ENCODE peak calls at places on chromosomes 7 and 10, in seven cellular contexts. One of them, this sample, is unnamed.

GRCh38 chr7:50863053-50863452 is 80.4 kb upstream of the GRB10 start:
- DNase-seq in AG09319: no peak
- DNase-seq in lower leg skin: no peak
- DNase-seq in SW480: no peak
- DNase-seq in activated CD4-positive, alpha-beta T cell treated with anti-CD3 and anti-CD28 coated beads, Interleukin-2, amount 10 ng/mL, durations not matched to agents 7 days and 5 days: no peak
- DNase-seq in T-helper 9 cell: no peak
- DNase-seq in GM23248: no peak
- DNase-seq in this sample: no peak

GRCh38 chr10:103145046-103145445 is 48.0 kb downstream of the NT5C2 start:
- DNase-seq in AG09319: no peak
- DNase-seq in T-helper 9 cell: no peak
- DNase-seq in SW480: no peak
- DNase-seq in GM23248: peak
- DNase-seq in lower leg skin: no peak
- DNase-seq in activated CD4-positive, alpha-beta T cell treated with anti-CD3 and anti-CD28 coated beads, Interleukin-2, amount 10 ng/mL, durations not matched to agents 7 days and 5 days: no peak
- DNase-seq in this sample: no peak

GRCh38 chr7:12719978-12720377 is 32.5 kb downstream of the ARL4A start:
- DNase-seq in SW480: no peak
- DNase-seq in activated CD4-positive, alpha-beta T cell treated with anti-CD3 and anti-CD28 coated beads, Interleukin-2, amount 10 ng/mL, durations not matched to agents 7 days and 5 days: no peak
- DNase-seq in AG09319: no peak
- DNase-seq in lower leg skin: no peak
- DNase-seq in T-helper 9 cell: no peak
- DNase-seq in GM23248: no peak
- DNase-seq in this sample: no peak

GRCh38 chr7:128744366-128744905 is 5.3 kb downstream of the CALU start:
- DNase-seq in GM23248: no peak
- DNase-seq in AG09319: no peak
- DNase-seq in activated CD4-positive, alpha-beta T cell treated with anti-CD3 and anti-CD28 coated beads, Interleukin-2, amount 10 ng/mL, durations not matched to agents 7 days and 5 days: no peak
- DNase-seq in lower leg skin: no peak
- DNase-seq in SW480: no peak
- DNase-seq in T-helper 9 cell: no peak
- DNase-seq in this sample: no peak

GRCh38 chr10:76668013-76668370 is 969.6 kb downstream of the KCNMA1 start:
- DNase-seq in lower leg skin: no peak
- DNase-seq in T-helper 9 cell: no peak
- DNase-seq in activated CD4-positive, alpha-beta T cell treated with anti-CD3 and anti-CD28 coated beads, Interleukin-2, amount 10 ng/mL, durations not matched to agents 7 days and 5 days: no peak
- DNase-seq in GM23248: no peak
- DNase-seq in SW480: no peak
- DNase-seq in AG09319: no peak
- DNase-seq in this sample: no peak

GRCh38 chr10:114708084-114708483 is 50.0 kb upstream of the ABLIM1 start:
- DNase-seq in T-helper 9 cell: no peak
- DNase-seq in AG09319: no peak
- DNase-seq in lower leg skin: no peak
- DNase-seq in activated CD4-positive, alpha-beta T cell treated with anti-CD3 and anti-CD28 coated beads, Interleukin-2, amount 10 ng/mL, durations not matched to agents 7 days and 5 days: no peak
- DNase-seq in GM23248: no peak
- DNase-seq in SW480: no peak
- DNase-seq in this sample: no peak

GRCh38 chr10:13775786-13776780 is 189.3 kb downstream of the PRPF18 start:
- DNase-seq in activated CD4-positive, alpha-beta T cell treated with anti-CD3 and anti-CD28 coated beads, Interleukin-2, amount 10 ng/mL, durations not matched to agents 7 days and 5 days: no peak
- DNase-seq in lower leg skin: no peak
- DNase-seq in GM23248: peak
- DNase-seq in SW480: no peak
- DNase-seq in T-helper 9 cell: no peak
- DNase-seq in AG09319: peak
- DNase-seq in this sample: peak

GRCh38 chr7:17086403-17086802 is 204.6 kb upstream of the AGR3 start:
- DNase-seq in SW480: no peak
- DNase-seq in activated CD4-positive, alpha-beta T cell treated with anti-CD3 and anti-CD28 coated beads, Interleukin-2, amount 10 ng/mL, durations not matched to agents 7 days and 5 days: no peak
- DNase-seq in AG09319: no peak
- DNase-seq in T-helper 9 cell: no peak
- DNase-seq in lower leg skin: no peak
- DNase-seq in GM23248: no peak
- DNase-seq in this sample: no peak

GRCh38 chr10:132109341-132110072 is 43.8 kb downstream of the JAKMIP3 start:
- DNase-seq in SW480: no peak
- DNase-seq in T-helper 9 cell: no peak
- DNase-seq in lower leg skin: no peak
- DNase-seq in AG09319: no peak
- DNase-seq in GM23248: peak
- DNase-seq in activated CD4-positive, alpha-beta T cell treated with anti-CD3 and anti-CD28 coated beads, Interleukin-2, amount 10 ng/mL, durations not matched to agents 7 days and 5 days: no peak
- DNase-seq in this sample: no peak

GRCh38 chr10:123620621-123621020 is 45.5 kb upstream of the GPR26 start:
- DNase-seq in lower leg skin: peak
- DNase-seq in SW480: no peak
- DNase-seq in activated CD4-positive, alpha-beta T cell treated with anti-CD3 and anti-CD28 coated beads, Interleukin-2, amount 10 ng/mL, durations not matched to agents 7 days and 5 days: no peak
- DNase-seq in AG09319: no peak
- DNase-seq in GM23248: no peak
- DNase-seq in T-helper 9 cell: no peak
- DNase-seq in this sample: no peak

GRCh38 chr10:19302117-19302516 is 253.5 kb downstream of the MALRD1 start:
- DNase-seq in T-helper 9 cell: no peak
- DNase-seq in AG09319: no peak
- DNase-seq in SW480: peak
- DNase-seq in activated CD4-positive, alpha-beta T cell treated with anti-CD3 and anti-CD28 coated beads, Interleukin-2, amount 10 ng/mL, durations not matched to agents 7 days and 5 days: no peak
- DNase-seq in GM23248: peak
- DNase-seq in lower leg skin: no peak
- DNase-seq in this sample: peak

GRCh38 chr10:124469956-124470484 is 8.4 kb downstream of the LHPP start:
- DNase-seq in GM23248: no peak
- DNase-seq in activated CD4-positive, alpha-beta T cell treated with anti-CD3 and anti-CD28 coated beads, Interleukin-2, amount 10 ng/mL, durations not matched to agents 7 days and 5 days: no peak
- DNase-seq in T-helper 9 cell: no peak
- DNase-seq in AG09319: no peak
- DNase-seq in SW480: no peak
- DNase-seq in lower leg skin: no peak
- DNase-seq in this sample: no peak

GRCh38 chr7:45000096-45001032 is at the start of gene CCM2:
- DNase-seq in T-helper 9 cell: no peak
- DNase-seq in lower leg skin: peak
- DNase-seq in SW480: peak
- DNase-seq in GM23248: peak
- DNase-seq in AG09319: no peak
- DNase-seq in activated CD4-positive, alpha-beta T cell treated with anti-CD3 and anti-CD28 coated beads, Interleukin-2, amount 10 ng/mL, durations not matched to agents 7 days and 5 days: peak
- DNase-seq in this sample: peak

GRCh38 chr10:71623098-71623985 is 96.2 kb downstream of the C10orf105 start:
- DNase-seq in lower leg skin: no peak
- DNase-seq in activated CD4-positive, alpha-beta T cell treated with anti-CD3 and anti-CD28 coated beads, Interleukin-2, amount 10 ng/mL, durations not matched to agents 7 days and 5 days: peak
- DNase-seq in SW480: peak
- DNase-seq in GM23248: peak
- DNase-seq in T-helper 9 cell: no peak
- DNase-seq in AG09319: no peak
- DNase-seq in this sample: peak

GRCh38 chr10:44935201-44935960 is 24.2 kb upstream of the RASSF4 start:
- DNase-seq in AG09319: no peak
- DNase-seq in lower leg skin: peak
- DNase-seq in GM23248: peak
- DNase-seq in SW480: peak
- DNase-seq in T-helper 9 cell: no peak
- DNase-seq in activated CD4-positive, alpha-beta T cell treated with anti-CD3 and anti-CD28 coated beads, Interleukin-2, amount 10 ng/mL, durations not matched to agents 7 days and 5 days: no peak
- DNase-seq in this sample: no peak

GRCh38 chr7:151503902-151504714 is 15.6 kb downstream of the RHEB start:
- DNase-seq in lower leg skin: no peak
- DNase-seq in AG09319: peak
- DNase-seq in T-helper 9 cell: no peak
- DNase-seq in SW480: no peak
- DNase-seq in activated CD4-positive, alpha-beta T cell treated with anti-CD3 and anti-CD28 coated beads, Interleukin-2, amount 10 ng/mL, durations not matched to agents 7 days and 5 days: no peak
- DNase-seq in GM23248: peak
- DNase-seq in this sample: peak

GRCh38 chr10:125028291-125028867 is 86.5 kb downstream of the ZRANB1 start:
- DNase-seq in T-helper 9 cell: no peak
- DNase-seq in SW480: no peak
- DNase-seq in lower leg skin: no peak
- DNase-seq in GM23248: peak
- DNase-seq in AG09319: no peak
- DNase-seq in activated CD4-positive, alpha-beta T cell treated with anti-CD3 and anti-CD28 coated beads, Interleukin-2, amount 10 ng/mL, durations not matched to agents 7 days and 5 days: no peak
- DNase-seq in this sample: no peak

GRCh38 chr10:36172054-36172531 is 530.0 kb upstream of the FZD8 start:
- DNase-seq in AG09319: no peak
- DNase-seq in GM23248: peak
- DNase-seq in SW480: no peak
- DNase-seq in T-helper 9 cell: no peak
- DNase-seq in lower leg skin: no peak
- DNase-seq in activated CD4-positive, alpha-beta T cell treated with anti-CD3 and anti-CD28 coated beads, Interleukin-2, amount 10 ng/mL, durations not matched to agents 7 days and 5 days: no peak
- DNase-seq in this sample: no peak

GRCh38 chr10:33982995-33983394 is 648.5 kb upstream of the NRP1 start:
- DNase-seq in T-helper 9 cell: no peak
- DNase-seq in lower leg skin: no peak
- DNase-seq in GM23248: peak
- DNase-seq in AG09319: no peak
- DNase-seq in SW480: no peak
- DNase-seq in activated CD4-positive, alpha-beta T cell treated with anti-CD3 and anti-CD28 coated beads, Interleukin-2, amount 10 ng/mL, durations not matched to agents 7 days and 5 days: no peak
- DNase-seq in this sample: no peak

GRCh38 chr7:20543565-20543964 is 71.9 kb upstream of the ABCB5 start:
- DNase-seq in SW480: no peak
- DNase-seq in lower leg skin: no peak
- DNase-seq in AG09319: no peak
- DNase-seq in T-helper 9 cell: no peak
- DNase-seq in activated CD4-positive, alpha-beta T cell treated with anti-CD3 and anti-CD28 coated beads, Interleukin-2, amount 10 ng/mL, durations not matched to agents 7 days and 5 days: no peak
- DNase-seq in GM23248: no peak
- DNase-seq in this sample: no peak

GRCh38 chr7:91465595-91466061 is 201.4 kb downstream of the FZD1 start:
- DNase-seq in SW480: no peak
- DNase-seq in GM23248: no peak
- DNase-seq in AG09319: no peak
- DNase-seq in activated CD4-positive, alpha-beta T cell treated with anti-CD3 and anti-CD28 coated beads, Interleukin-2, amount 10 ng/mL, durations not matched to agents 7 days and 5 days: no peak
- DNase-seq in T-helper 9 cell: no peak
- DNase-seq in lower leg skin: no peak
- DNase-seq in this sample: no peak

GRCh38 chr10:85458274-85458673 is 908.3 kb downstream of the GRID1 start:
- DNase-seq in GM23248: no peak
- DNase-seq in T-helper 9 cell: no peak
- DNase-seq in lower leg skin: no peak
- DNase-seq in AG09319: no peak
- DNase-seq in activated CD4-positive, alpha-beta T cell treated with anti-CD3 and anti-CD28 coated beads, Interleukin-2, amount 10 ng/mL, durations not matched to agents 7 days and 5 days: no peak
- DNase-seq in SW480: no peak
- DNase-seq in this sample: no peak

GRCh38 chr7:33986951-33987948 is 81.9 kb downstream of the BMPER start:
- DNase-seq in lower leg skin: no peak
- DNase-seq in SW480: peak
- DNase-seq in T-helper 9 cell: no peak
- DNase-seq in GM23248: peak
- DNase-seq in AG09319: peak
- DNase-seq in activated CD4-positive, alpha-beta T cell treated with anti-CD3 and anti-CD28 coated beads, Interleukin-2, amount 10 ng/mL, durations not matched to agents 7 days and 5 days: no peak
- DNase-seq in this sample: peak

This sample was measured in RKO.